ENCODE peak calls at places on chromosome 11, in ten cellular contexts. B, K, Z, G, P, E, F, J, D and R are unnamed samples.

GRCh38 chr11:34757026-34757451 is 136.1 kb downstream of the EHF start:
- DNase-seq in B (peak), K (no peak), Z (no peak), G (no peak), P (peak), E (peak), F (no peak), J (no peak), D (peak), R (no peak)

GRCh38 chr11:113773416-113774173 is at the start of gene ZW10:
- DNase-seq in B (peak), K (peak), Z (peak), G (peak), P (peak), E (peak), F (peak), J (peak), D (peak), R (peak)

GRCh38 chr11:9313648-9314290 is 624 bp downstream of the TMEM41B start:
- DNase-seq in B (peak), K (peak), Z (no peak), G (no peak), P (no peak), E (peak), F (no peak), J (peak), D (peak), R (peak)

GRCh38 chr11:16925495-16926065 is 88.6 kb downstream of the PLEKHA7 start:
- DNase-seq in B (peak), K (no peak), Z (peak), G (peak), P (no peak), E (peak), F (peak), J (peak), D (peak), R (peak)

GRCh38 chr11:3905080-3905953 is 49.9 kb downstream of the STIM1 start:
- DNase-seq in B (peak), K (no peak), Z (no peak), G (no peak), P (peak), E (peak), F (no peak), J (no peak), D (peak), R (peak)

GRCh38 chr11:70552441-70553150 is 154.3 kb downstream of the CTTN start:
- DNase-seq in B (no peak), K (no peak), Z (no peak), G (no peak), P (no peak), E (no peak), F (no peak), J (no peak), D (no peak), R (no peak)

GRCh38 chr11:86418929-86419328 is 44.2 kb downstream of the CCDC81 start:
- DNase-seq in B (no peak), K (no peak), Z (no peak), G (no peak), P (no peak), E (peak), F (no peak), J (no peak), D (peak), R (peak)

GRCh38 chr11:7520981-7521487 is 7.2 kb downstream of the PPFIBP2 start:
- DNase-seq in B (no peak), K (peak), Z (no peak), G (no peak), P (no peak), E (no peak), F (no peak), J (no peak), D (no peak), R (no peak)

GRCh38 chr11:100581318-100581717 is 105.8 kb upstream of the ARHGAP42 start:
- DNase-seq in B (no peak), K (no peak), Z (no peak), G (no peak), P (no peak), E (no peak), F (no peak), J (no peak), D (peak), R (no peak)

GRCh38 chr11:33967451-33967850 is 75.6 kb upstream of the LMO2 start:
- DNase-seq in B (no peak), K (no peak), Z (no peak), G (no peak), P (no peak), E (no peak), F (no peak), J (no peak), D (no peak), R (no peak)

GRCh38 chr11:86063536-86063935 is 5.3 kb downstream of the PICALM start:
- DNase-seq in B (peak), K (no peak), Z (no peak), G (no peak), P (no peak), E (no peak), F (no peak), J (no peak), D (peak), R (peak)

GRCh38 chr11:69575296-69576068 is 65.5 kb upstream of the CCND1 start:
- DNase-seq in B (no peak), K (no peak), Z (no peak), G (no peak), P (no peak), E (no peak), F (no peak), J (no peak), D (no peak), R (no peak)

GRCh38 chr11:61868601-61869476 is 22.5 kb downstream of the FADS3 start:
- DNase-seq in B (no peak), K (no peak), Z (no peak), G (no peak), P (no peak), E (no peak), F (no peak), J (no peak), D (no peak), R (no peak)
- H3K4me3 ChIP-seq in B (no peak), K (no peak), Z (no peak), G (no peak), P (no peak), E (no peak), F (no peak), J (no peak), D (no peak), R (no peak)

GRCh38 chr11:32092581-32093170 is 1.8 kb downstream of the RCN1 start:
- DNase-seq in B (no peak), K (no peak), Z (no peak), G (peak), P (no peak), E (no peak), F (peak), J (no peak), D (no peak), R (no peak)
- H3K4me3 ChIP-seq in B (peak), K (no peak), Z (no peak), G (peak), P (peak), E (peak), F (peak), J (no peak), D (no peak), R (peak)

DNA sequence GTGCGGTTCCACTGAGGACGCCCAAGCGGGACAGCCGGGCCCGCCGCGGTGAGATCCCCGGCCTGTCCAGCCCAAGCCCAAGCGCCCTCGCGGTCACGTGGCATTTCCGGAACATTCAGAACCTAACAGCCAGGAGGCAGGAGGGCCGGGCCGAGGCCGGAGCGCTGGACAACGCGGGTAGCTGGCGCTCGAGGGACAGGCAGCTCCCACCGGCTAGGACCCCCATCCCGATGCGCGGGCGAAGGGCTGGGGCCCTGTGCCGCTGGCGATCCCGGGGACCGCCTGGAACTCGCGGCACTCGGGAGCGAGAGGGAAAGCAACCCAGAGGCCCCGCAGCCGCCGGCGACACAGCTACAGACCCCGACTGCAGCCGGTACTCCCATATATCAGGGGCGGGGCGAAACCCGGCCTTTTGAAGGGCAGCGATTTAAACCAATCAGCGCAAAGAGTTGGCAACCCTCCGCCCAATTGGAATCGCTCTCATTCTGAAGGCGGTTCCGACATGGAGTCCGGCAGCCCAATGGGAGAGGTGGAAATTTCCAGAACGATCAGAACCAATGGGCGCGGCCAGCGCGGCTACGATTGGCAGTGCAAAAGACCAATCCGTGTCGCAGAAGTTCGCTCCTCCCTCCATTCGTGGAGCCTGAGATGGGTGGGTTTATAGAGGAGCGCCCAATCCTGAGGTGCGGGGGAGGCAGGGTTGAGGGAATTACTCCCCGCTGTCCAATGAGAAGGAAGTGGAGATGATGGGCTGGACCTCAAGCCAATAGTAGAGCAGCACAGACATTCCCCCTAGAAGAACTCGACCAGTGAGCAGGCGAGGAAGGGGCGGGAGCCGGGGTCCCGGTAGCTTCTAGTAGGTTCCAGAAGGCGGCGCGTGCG is at the start of gene STIP1:
- DNase-seq in B (peak), K (peak), Z (peak), G (peak), P (peak), E (peak), F (peak), J (peak), D (peak), R (peak)
- H3K4me3 ChIP-seq in B (peak), K (peak), Z (peak), G (peak), P (peak), E (peak), F (peak), J (peak), D (peak), R (peak)

GRCh38 chr11:96180341-96180740 is 162.7 kb downstream of the MAML2 start:
- DNase-seq in B (no peak), K (no peak), Z (no peak), G (no peak), P (no peak), E (no peak), F (no peak), J (no peak), D (no peak), R (no peak)
- H3K4me3 ChIP-seq in B (no peak), K (no peak), Z (no peak), G (no peak), P (no peak), E (no peak), F (no peak), J (no peak), D (no peak), R (no peak)

GRCh38 chr11:46686886-46687810 is 13.3 kb downstream of the ARHGAP1 start:
- DNase-seq in B (peak), K (no peak), Z (no peak), G (no peak), P (no peak), E (peak), F (no peak), J (no peak), D (peak), R (peak)
- H3K4me3 ChIP-seq in B (no peak), K (no peak), Z (no peak), G (no peak), P (no peak), E (no peak), F (no peak), J (no peak), D (peak), R (no peak)

GRCh38 chr11:64341851-64342791 is 2.1 kb downstream of the CCDC88B start:
- DNase-seq in B (peak), K (peak), Z (peak), G (peak), P (peak), E (peak), F (peak), J (peak), D (peak), R (peak)

GRCh38 chr11:64341429-64341828 is 1.4 kb downstream of the CCDC88B start:
- DNase-seq in B (no peak), K (no peak), Z (no peak), G (no peak), P (no peak), E (no peak), F (no peak), J (no peak), D (no peak), R (no peak)

GRCh38 chr11:64339754-64340408 is at the start of gene CCDC88B:
- DNase-seq in B (no peak), K (peak), Z (no peak), G (no peak), P (no peak), E (no peak), F (no peak), J (no peak), D (no peak), R (no peak)

GRCh38 chr11:64339319-64339718 is 685 bp upstream of the CCDC88B start:
- DNase-seq in B (no peak), K (no peak), Z (no peak), G (no peak), P (no peak), E (no peak), F (no peak), J (no peak), D (peak), R (no peak)

DNA sequence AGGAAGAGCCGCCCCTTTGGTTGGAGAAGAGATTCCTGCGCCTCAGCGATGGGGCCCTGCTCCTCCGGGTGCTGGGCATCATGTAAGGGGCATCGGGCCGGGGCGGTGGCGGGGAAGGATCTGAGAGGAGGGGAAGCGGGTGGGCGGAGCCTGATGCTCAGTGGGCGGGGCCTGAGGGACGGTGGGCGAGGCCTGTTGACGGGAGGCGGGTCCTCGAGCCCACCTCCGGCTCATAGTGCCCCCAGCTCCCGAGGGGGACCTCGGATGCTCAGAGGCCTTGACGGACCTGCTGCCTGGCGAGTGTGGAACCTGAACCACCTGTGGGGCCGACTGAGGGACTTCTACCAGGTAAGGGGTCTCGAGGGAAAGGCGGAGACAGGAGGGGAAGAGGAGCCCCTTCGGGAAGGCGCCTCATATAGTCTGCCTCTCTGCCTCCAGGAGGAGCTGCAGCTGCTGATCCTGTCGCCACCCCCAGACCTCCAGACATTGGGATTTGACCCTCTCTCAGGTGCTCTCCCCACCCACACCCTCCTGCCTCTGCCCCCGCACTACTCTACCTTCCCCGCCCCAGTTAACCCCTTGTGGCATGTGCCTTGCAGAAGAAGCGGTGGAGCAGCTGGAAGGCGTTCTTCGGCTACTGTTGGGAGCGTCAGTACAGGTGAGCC is 799 bp downstream of the CCDC88B start:
- DNase-seq in B (no peak), K (peak), Z (no peak), G (peak), P (no peak), E (no peak), F (peak), J (peak), D (no peak), R (no peak)
- H3K4me3 ChIP-seq in B (no peak), K (peak), Z (no peak), G (no peak), P (no peak), E (no peak), F (no peak), J (no peak), D (no peak), R (no peak)

GRCh38 chr11:131692961-131693360 is 322.5 kb downstream of the NTM start:
- DNase-seq in B (no peak), K (no peak), Z (no peak), G (no peak), P (no peak), E (no peak), F (no peak), J (no peak), D (no peak), R (no peak)

GRCh38 chr11:131695889-131696429 is 325.5 kb downstream of the NTM start:
- DNase-seq in B (no peak), K (no peak), Z (no peak), G (no peak), P (no peak), E (no peak), F (no peak), J (no peak), D (no peak), R (no peak)

GRCh38 chr11:131693756-131694155 is 323.3 kb downstream of the NTM start:
- DNase-seq in B (no peak), K (no peak), Z (no peak), G (no peak), P (no peak), E (no peak), F (no peak), J (no peak), D (no peak), R (no peak)

GRCh38 chr11:131694526-131695424 is 324.4 kb downstream of the NTM start:
- DNase-seq in B (peak), K (peak), Z (peak), G (peak), P (peak), E (peak), F (peak), J (peak), D (peak), R (peak)

DNA sequence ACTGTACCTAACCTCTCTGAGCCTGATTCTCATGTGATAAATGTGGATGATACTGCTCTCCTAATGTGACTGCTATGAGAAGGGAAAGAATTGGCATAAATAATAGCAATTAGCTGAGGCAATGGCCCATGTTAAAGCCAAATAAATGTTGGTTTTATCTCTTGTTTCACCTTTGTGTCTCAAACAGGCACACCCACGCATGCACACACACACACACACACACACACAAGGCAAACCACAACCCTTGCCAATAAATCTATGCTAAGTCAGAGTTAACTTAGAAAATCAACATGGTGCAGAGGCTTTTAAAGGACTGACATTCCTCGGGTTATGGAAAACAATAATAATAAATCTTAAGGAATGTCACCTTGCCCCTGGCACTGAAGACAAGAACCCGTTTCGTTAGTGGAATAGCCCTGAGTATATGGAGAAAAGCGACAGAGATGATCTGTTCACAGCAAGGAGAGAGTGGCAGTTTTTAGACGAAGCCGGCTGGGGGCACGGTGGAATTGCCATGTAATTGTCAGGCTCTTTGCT is 326.2 kb downstream of the NTM start:
- DNase-seq in B (no peak), K (no peak), Z (no peak), G (no peak), P (no peak), E (no peak), F (no peak), J (no peak), D (no peak), R (no peak)
- H3K4me3 ChIP-seq in B (no peak), K (no peak), Z (no peak), G (no peak), P (no peak), E (no peak), F (no peak), J (no peak), D (no peak), R (no peak)

DNA sequence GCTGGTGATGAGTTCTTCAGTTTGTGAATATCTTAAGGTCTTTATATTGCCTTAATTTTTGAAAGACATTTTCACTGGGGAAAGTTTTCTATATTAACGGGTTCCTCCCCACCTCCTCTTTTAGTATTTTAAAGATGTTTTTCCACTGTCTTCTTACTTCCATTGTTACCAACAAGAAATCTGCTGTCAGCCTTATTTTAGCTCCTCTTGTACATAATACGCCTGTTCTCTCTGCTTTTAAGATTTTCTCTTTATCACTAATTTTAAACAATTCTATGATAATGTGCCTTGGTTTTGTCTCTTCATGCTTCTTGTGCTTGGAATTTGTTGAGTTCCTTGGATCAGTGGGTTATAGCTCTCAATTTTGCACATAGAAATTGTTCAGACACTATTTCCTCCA is 280.4 kb downstream of the DCDC1 start:
- DNase-seq in B (no peak), K (no peak), Z (no peak), G (no peak), P (no peak), E (no peak), F (no peak), J (no peak), D (no peak), R (no peak)
- H3K4me3 ChIP-seq in B (no peak), K (no peak), Z (no peak), G (no peak), P (no peak), E (no peak), F (no peak), J (no peak), D (no peak), R (no peak)